ENCODE peak calls at places on chromosomes 6 and 20, in seven cellular contexts. X is body of pancreas, D is astrocyte, W is spleen, Q is heart right ventricle, R is fibroblast of lung, U is dorsolateral prefrontal cortex. T is an unnamed sample.

GRCh38 chr6:109740787-109741186 is 49.7 kb downstream of the FIG4 start:
- DNase-seq in X (no peak), D (no peak), W (peak), Q (no peak), R (no peak), U (no peak), T (peak)

GRCh38 chr6:144712541-144712940 is 427.4 kb downstream of the UTRN start:
- DNase-seq in X (no peak), D (no peak), W (no peak), Q (no peak), R (peak), U (no peak), T (no peak)

GRCh38 chr6:117602899-117603588 is 733 bp upstream of the GOPC start:
- DNase-seq in X (no peak), D (no peak), W (no peak), Q (no peak), R (no peak), U (no peak), T (no peak)

GRCh38 chr6:50653253-50653652 is 60.1 kb upstream of the TFAP2D start:
- DNase-seq in X (no peak), D (no peak), W (no peak), Q (no peak), R (no peak), U (no peak), T (no peak)

GRCh38 chr20:48738399-48739304 is 89.1 kb downstream of the PREX1 start:
- DNase-seq in X (no peak), D (no peak), W (no peak), Q (no peak), R (no peak), U (no peak), T (no peak)

GRCh38 chr6:169589293-169589692 is 112.5 kb downstream of the WDR27 start:
- DNase-seq in X (no peak), D (peak), W (no peak), Q (no peak), R (peak), U (no peak), T (no peak)

GRCh38 chr20:7346562-7346961 is 579.1 kb downstream of the BMP2 start:
- DNase-seq in X (no peak), D (no peak), W (no peak), Q (no peak), R (no peak), U (no peak), T (no peak)

GRCh38 chr6:8888468-8888867 is 453.1 kb upstream of the SLC35B3 start:
- DNase-seq in X (no peak), D (no peak), W (no peak), Q (no peak), R (no peak), U (no peak), T (no peak)

GRCh38 chr6:167296902-167297301 is 5.8 kb downstream of the UNC93A start:
- DNase-seq in X (no peak), D (no peak), W (peak), Q (no peak), R (no peak), U (no peak), T (no peak)

GRCh38 chr20:61533231-61533631 is 281.2 kb downstream of the CDH4 start:
- DNase-seq in X (no peak), D (no peak), W (peak), Q (no peak), R (no peak), U (no peak), T (no peak)

GRCh38 chr6:106104476-106104875 is 18.3 kb downstream of the PRDM1 start:
- DNase-seq in X (no peak), D (no peak), W (no peak), Q (no peak), R (no peak), U (no peak), T (no peak)

GRCh38 chr6:106101466-106101865 is 15.3 kb downstream of the PRDM1 start:
- DNase-seq in X (no peak), D (no peak), W (no peak), Q (no peak), R (no peak), U (no peak), T (no peak)

GRCh38 chr6:106103728-106104109 is 17.6 kb downstream of the PRDM1 start:
- DNase-seq in X (no peak), D (no peak), W (no peak), Q (no peak), R (no peak), U (no peak), T (no peak)

GRCh38 chr6:106102034-106102433 is 15.9 kb downstream of the PRDM1 start:
- DNase-seq in X (no peak), D (no peak), W (no peak), Q (no peak), R (no peak), U (no peak), T (no peak)

DNA sequence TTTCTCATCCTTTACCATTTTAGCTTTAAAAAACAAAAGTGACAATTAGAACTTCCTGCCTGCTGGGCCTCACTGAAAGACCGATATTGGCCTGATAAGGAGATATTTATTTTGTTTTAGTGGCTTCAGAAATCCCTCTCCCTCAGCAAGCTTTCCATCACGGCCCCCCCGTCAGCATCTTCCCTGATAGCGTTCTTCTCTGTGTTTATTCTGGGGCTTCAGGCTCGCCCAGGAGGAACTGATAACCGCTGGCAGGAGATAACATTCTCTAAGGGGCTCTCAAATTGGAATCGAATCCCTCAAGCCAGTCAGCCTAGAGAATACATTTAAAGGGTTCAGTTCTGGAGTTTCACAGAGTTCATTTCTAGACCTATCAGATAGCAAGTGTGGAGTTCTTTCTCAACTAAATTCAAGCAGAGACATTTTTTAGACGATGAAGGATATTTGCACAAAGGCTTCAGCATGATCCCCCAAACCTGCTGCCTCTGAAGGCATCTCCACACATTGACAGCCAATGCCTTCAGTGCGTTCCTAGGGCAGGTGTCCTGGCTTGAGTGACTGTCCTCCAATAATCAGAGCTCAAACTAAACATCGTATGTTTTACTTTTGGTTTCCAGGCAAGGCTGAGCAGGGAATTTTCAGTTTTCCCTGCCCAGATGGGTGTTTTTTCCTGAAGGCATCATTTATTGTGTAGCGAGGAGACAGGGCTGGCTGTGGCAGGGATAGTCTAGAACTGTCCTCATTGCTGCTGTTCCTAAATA is 17.0 kb downstream of the PRDM1 start:
- DNase-seq in X (no peak), D (no peak), W (no peak), Q (no peak), R (no peak), U (no peak), T (no peak)
- H3K4me3 ChIP-seq in X (no peak), D (no peak), W (peak), Q (peak), R (peak), U (no peak), T (no peak)

DNA sequence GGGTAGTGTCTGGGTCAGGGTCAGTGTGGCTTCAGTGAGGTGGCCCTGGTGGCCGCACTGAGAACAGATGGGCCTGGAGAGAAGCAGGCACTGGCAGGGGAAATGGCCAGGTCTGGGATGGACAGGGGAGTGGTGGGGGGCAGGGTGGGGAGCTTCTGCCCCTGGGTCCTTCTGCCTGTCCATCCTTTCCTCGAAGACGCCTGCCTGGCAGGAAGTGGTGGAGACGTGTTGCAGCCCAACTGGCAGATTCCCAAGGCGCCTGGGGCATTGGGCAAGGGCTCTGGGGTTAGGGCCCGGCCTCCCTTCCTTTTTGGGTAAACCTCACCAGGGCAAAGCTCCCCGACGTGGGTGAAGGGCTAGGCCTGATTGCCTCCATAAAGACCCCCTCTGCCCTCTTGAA is 10.4 kb downstream of the SRC start:
- DNase-seq in X (peak), D (no peak), W (peak), Q (no peak), R (peak), U (peak), T (no peak)
- TF ChIP-seq CTCF in X (no peak), D (no peak), W (no peak), Q (no peak), R (no peak), U (no peak), T (no peak)

GRCh38 chr6:32627249-32627648 is 10.0 kb upstream of the HLA-DQA1 start:
- DNase-seq in X (no peak), D (no peak), W (no peak), Q (no peak), R (no peak), U (no peak), T (no peak)
- H3K27ac ChIP-seq in X (no peak), D (no peak), W (peak), Q (peak), R (no peak), U (no peak), T (no peak)

GRCh38 chr20:58225490-58226200 is 2.8 kb downstream of the ANKRD60 start:
- DNase-seq in X (no peak), D (no peak), W (no peak), Q (no peak), R (no peak), U (no peak), T (no peak)

GRCh38 chr20:58228484-58229197 is at the start of gene ANKRD60:
- DNase-seq in X (no peak), D (peak), W (no peak), Q (no peak), R (peak), U (no peak), T (peak)

GRCh38 chr20:58229198-58229802 is 847 bp upstream of the ANKRD60 start:
- DNase-seq in X (no peak), D (peak), W (no peak), Q (no peak), R (peak), U (no peak), T (no peak)

GRCh38 chr20:58228103-58228483 is 360 bp downstream of the ANKRD60 start:
- DNase-seq in X (no peak), D (no peak), W (no peak), Q (no peak), R (no peak), U (no peak), T (no peak)

DNA sequence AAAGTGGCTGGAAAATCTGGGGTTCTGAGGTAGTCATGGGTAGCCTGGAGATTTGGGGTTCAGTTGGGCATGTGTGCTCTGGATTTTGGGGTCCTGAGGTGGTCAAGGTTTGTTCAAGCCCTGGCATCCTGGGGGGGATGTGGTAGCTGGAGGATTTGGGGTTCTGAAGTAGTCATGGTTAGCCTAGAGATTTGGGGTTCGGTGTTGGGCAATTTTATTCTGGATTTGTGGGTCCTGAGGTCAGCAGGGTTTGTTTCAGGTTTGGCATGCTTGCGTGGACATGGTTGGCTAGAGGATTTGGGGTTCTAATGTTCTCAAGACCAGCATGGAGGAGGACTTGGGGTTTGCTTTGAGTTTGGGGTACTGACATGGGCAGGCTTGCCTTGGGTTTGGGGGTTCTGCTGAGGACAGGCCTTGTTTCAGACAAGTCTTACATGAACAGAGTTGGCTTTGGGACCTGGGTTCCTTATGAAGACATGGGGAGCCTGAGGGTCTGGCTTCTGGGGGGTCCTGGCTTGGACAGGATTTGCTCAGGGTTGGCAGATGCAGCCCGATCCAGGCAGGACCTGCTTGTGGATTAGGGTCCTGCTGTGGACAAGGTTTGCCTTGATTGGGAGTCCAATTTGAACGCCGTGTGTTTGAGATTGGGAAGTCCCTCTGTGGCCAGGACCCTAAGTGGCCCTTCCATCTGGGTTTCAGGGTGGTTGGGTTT is 906 bp downstream of the ANKRD60 start:
- DNase-seq in X (no peak), D (no peak), W (no peak), Q (no peak), R (no peak), U (no peak), T (no peak)
- H3K4me3 ChIP-seq in X (no peak), D (peak), W (no peak), Q (no peak), R (no peak), U (no peak), T (no peak)

GRCh38 chr20:34558320-34559202 is at the start of gene MAP1LC3A:
- DNase-seq in X (peak), D (peak), W (peak), Q (peak), R (peak), U (peak), T (no peak)
- TF ChIP-seq CTCF in X (no peak), D (no peak), W (no peak), Q (no peak), R (no peak), U (no peak), T (no peak)

GRCh38 chr20:25372584-25373336 is 17.9 kb downstream of the ABHD12 start:
- DNase-seq in X (no peak), D (peak), W (no peak), Q (no peak), R (peak), U (no peak), T (no peak)
- H3K27ac ChIP-seq in X (no peak), D (peak), W (no peak), Q (no peak), R (peak), U (no peak), T (no peak)

T was measured in WERI-Rb-1.